ENCODE peak calls at places on chromosomes 11 and 22, in five cellular contexts. P is H1, V is IMR-90, K is neuronal stem cell, W is mesenchymal stem cell. N is an unnamed sample.

GRCh38 chr11:115151010-115151409 is 353.2 kb downstream of the CADM1 start:
- DNase-seq in P (no peak), K (no peak), V (no peak), W (no peak), N (no peak)

GRCh38 chr11:111330234-111330893 is 32.0 kb downstream of the POU2AF3 start:
- DNase-seq in P (no peak), V (no peak), W (no peak), K (no peak), N (no peak)

GRCh38 chr11:50102916-50103315 is 70.2 kb downstream of the OR4C45 start:
- DNase-seq in P (no peak), K (no peak), V (no peak), W (no peak), N (no peak)

GRCh38 chr11:94305146-94305545 is 766 bp downstream of the IZUMO1R start:
- DNase-seq in K (no peak), W (no peak), V (peak; percentile 52), P (no peak), N (peak; percentile 52)

GRCh38 chr11:2869561-2870427 is 15.8 kb downstream of the CDKN1C start:
- DNase-seq in V (no peak), P (no peak), K (no peak), W (no peak), N (no peak)

GRCh38 chr22:23126165-23127054 is 15.4 kb downstream of the RSPH14 start:
- DNase-seq in V (no peak), P (no peak), K (no peak), W (no peak), N (no peak)

GRCh38 chr11:117703209-117703608 is 93.8 kb downstream of the DSCAML1 start:
- DNase-seq in K (no peak), W (no peak), V (no peak), P (no peak), N (no peak)

GRCh38 chr11:46293616-46294015 is 16.2 kb downstream of the CREB3L1 start:
- DNase-seq in P (no peak), V (peak; percentile 98), W (peak; percentile 95), K (no peak), N (no peak)

GRCh38 chr22:36761553-36762240 is 14.2 kb downstream of the IFT27 start:
- DNase-seq in P (no peak), W (no peak), K (no peak), V (no peak), N (no peak)

GRCh38 chr11:2531277-2531986 is 86.6 kb downstream of the KCNQ1 start:
- DNase-seq in W (peak; percentile 58), P (peak; percentile 33), V (peak; percentile 38), K (peak; percentile 80), N (peak; percentile 49)

GRCh38 chr22:30575859-30576258 is 1.4 kb upstream of the GAL3ST1 start:
- DNase-seq in V (no peak), K (no peak), W (no peak), P (no peak), N (no peak)

GRCh38 chr11:133797542-133797941 is 47.8 kb downstream of the SPATA19 start:
- DNase-seq in K (no peak), W (no peak), P (no peak), V (no peak), N (no peak)

GRCh38 chr11:133795088-133795487 is 50.2 kb downstream of the SPATA19 start:
- DNase-seq in K (no peak), P (no peak), V (no peak), W (no peak), N (no peak)

GRCh38 chr11:133794205-133794604 is 51.1 kb downstream of the SPATA19 start:
- DNase-seq in P (no peak), W (no peak), V (no peak), K (no peak), N (no peak)

GRCh38 chr11:133793271-133793848 is 52.0 kb downstream of the SPATA19 start:
- DNase-seq in P (no peak), K (no peak), W (no peak), V (no peak), N (no peak)

DNA sequence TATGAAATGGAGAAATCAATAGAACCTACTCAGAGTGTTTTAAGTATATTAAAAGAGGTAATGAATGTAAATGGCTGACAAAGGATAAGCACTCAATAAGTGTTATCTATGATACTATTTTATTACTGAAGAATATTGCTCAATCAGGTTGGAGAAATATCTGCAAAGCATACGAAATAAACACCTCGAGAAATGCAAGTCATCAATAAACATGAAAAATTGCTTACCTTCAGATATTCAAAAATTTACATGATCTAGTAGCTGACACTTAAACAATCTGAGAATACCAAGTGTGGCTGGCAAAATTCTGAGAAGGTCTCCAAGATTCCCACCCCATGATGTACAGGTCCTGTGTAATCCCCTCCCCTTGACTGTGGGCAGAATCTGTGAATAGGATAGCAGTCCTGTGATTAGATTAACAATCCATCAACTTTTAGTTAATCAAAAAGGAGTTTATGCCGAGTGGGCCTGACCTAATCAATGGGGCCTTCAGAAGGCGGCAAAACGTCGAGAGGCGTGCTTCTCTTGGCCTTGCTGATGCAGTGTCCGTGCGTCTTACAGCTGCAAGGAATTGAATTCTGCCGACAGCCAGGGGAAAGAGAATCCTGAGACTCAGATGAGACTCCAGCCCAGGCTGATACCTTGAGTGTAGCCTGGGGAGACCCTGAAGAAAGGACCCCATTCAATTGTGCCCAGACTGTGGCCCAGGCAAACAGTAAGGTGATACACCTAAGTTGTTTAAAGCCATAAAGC is 49.1 kb downstream of the SPATA19 start:
- DNase-seq in W (no peak), P (no peak), K (no peak), V (no peak), N (no peak)
- H3K4me3 ChIP-seq in W (no peak overlapping the region), P (no peak overlapping the region), K (no peak overlapping the region), V (no peak overlapping the region), N (no peak overlapping the region)

GRCh38 chr22:24697141-24697540 is 77.4 kb downstream of the PIWIL3 start:
- DNase-seq in W (no peak), P (no peak), V (no peak), K (no peak), N (no peak)
- H4K91ac ChIP-seq in W (peak overlapping the region; percentile 19), P (peak overlapping the region; percentile 100), V (peak overlapping the region; percentile 94), K (no peak overlapping the region), N (no peak overlapping the region)

GRCh38 chr11:75429641-75429901 is 3.4 kb downstream of the KLHL35 start:
- DNase-seq in V (no peak), K (no peak), W (no peak), P (no peak), N (no peak)
- H3K4me3 ChIP-seq in V (peak overlapping the region; percentile 40), K (peak overlapping the region; percentile 42), W (peak overlapping the region; percentile 47), P (no peak overlapping the region), N (peak overlapping the region; percentile 57)

GRCh38 chr11:57777969-57778317 is 16.3 kb downstream of the CTNND1 start:
- DNase-seq in W (no peak), P (no peak), K (no peak), V (no peak), N (no peak)
- H4K91ac ChIP-seq in W (peak overlapping the region; percentile 54), P (peak overlapping the region; percentile 9), K (no peak overlapping the region), V (peak overlapping the region; percentile 51), N (peak overlapping the region; percentile 80)